ENCODE peak calls at places on chromosomes 1 and 21, in eight cellular contexts. C is breast epithelium, V is hepatocyte, D is left ventricle myocardium inferior, Y is lower lobe of right lung, B is lung, J is transverse colon, L is ascending aorta. N is an unnamed sample.

GRCh38 chr1:216670118-216670870 is 52.9 kb downstream of the ESRRG start:
- DNase-seq in C (no peak), V (peak; percentile 13), D (no peak), Y (no peak), B (no peak), J (no peak), L (no peak), N (no peak)

GRCh38 chr1:2953688-2954285 is 67.5 kb upstream of the ACTRT2 start:
- DNase-seq in C (no peak), V (no peak), D (no peak), Y (peak; percentile 10), B (no peak), J (no peak), L (no peak), N (no peak)

GRCh38 chr1:169610858-169611257 is 19.1 kb downstream of the SELP start:
- DNase-seq in C (no peak), V (no peak), D (no peak), Y (no peak), B (no peak), J (no peak), L (no peak), N (no peak)

GRCh38 chr1:248111157-248111556 is 16.2 kb downstream of the OR2L13 start:
- DNase-seq in C (no peak), V (no peak), D (no peak), Y (no peak), B (no peak), J (no peak), L (no peak), N (no peak)

GRCh38 chr1:41496080-41497055 is 11.9 kb upstream of the EDN2 start:
- DNase-seq in C (peak; percentile 87), V (peak; percentile 93), D (peak; percentile 92), Y (peak; percentile 93), B (peak; percentile 87), J (peak; percentile 89), L (peak; percentile 61), N (no peak)

GRCh38 chr1:115475901-115476300 is 137.9 kb upstream of the NGF start:
- DNase-seq in C (no peak), V (no peak), D (no peak), Y (no peak), B (no peak), J (no peak), L (no peak), N (no peak)

GRCh38 chr1:55478742-55479141 is 263.6 kb upstream of the USP24 start:
- DNase-seq in C (no peak), V (no peak), D (no peak), Y (no peak), B (no peak), J (no peak), L (no peak), N (no peak)

GRCh38 chr1:53693361-53693760 is 45.6 kb downstream of the GLIS1 start:
- DNase-seq in C (no peak), V (no peak), D (no peak), Y (no peak), B (no peak), J (no peak), L (no peak), N (no peak)

GRCh38 chr1:211551628-211552465 is 27.1 kb downstream of the SLC30A1 start:
- DNase-seq in C (no peak), V (peak; percentile 26), D (no peak), Y (no peak), B (no peak), J (no peak), L (no peak), N (no peak)

GRCh38 chr1:6026095-6026809 is 19.4 kb upstream of the KCNAB2 start:
- DNase-seq in C (no peak), V (peak; percentile 63), D (peak; percentile 90), Y (peak; percentile 95), B (peak; percentile 86), J (peak; percentile 93), L (peak; percentile 79), N (no peak)

GRCh38 chr1:153293847-153294246 is 18.9 kb downstream of the PGLYRP3 start:
- DNase-seq in C (no peak), V (no peak), D (no peak), Y (no peak), B (no peak), J (no peak), L (no peak), N (no peak)

GRCh38 chr1:8818325-8818775 is 910 bp upstream of the RERE start:
- DNase-seq in C (no peak), V (peak; percentile 63), D (no peak), Y (no peak), B (no peak), J (peak; percentile 46), L (no peak), N (no peak)

GRCh38 chr1:151399890-151400235 is 490 bp downstream of the PSMB4 start:
- DNase-seq in C (no peak), V (peak; percentile 33), D (no peak), Y (no peak), B (no peak), J (no peak), L (no peak), N (no peak)

GRCh38 chr1:99304725-99305282 is 40.5 kb downstream of the PLPPR4 start:
- DNase-seq in C (no peak), V (no peak), D (no peak), Y (no peak), B (no peak), J (no peak), L (no peak), N (no peak)

GRCh38 chr1:166601650-166602049 is 237.6 kb upstream of the POGK start:
- DNase-seq in C (no peak), V (no peak), D (no peak), Y (no peak), B (no peak), J (no peak), L (no peak), N (no peak)

GRCh38 chr1:94068831-94069648 is 51.9 kb downstream of the ABCA4 start:
- DNase-seq in C (peak; percentile 59), V (peak; percentile 63), D (peak; percentile 41), Y (peak; percentile 72), B (peak; percentile 63), J (peak; percentile 55), L (no peak), N (no peak)

GRCh38 chr1:94070746-94071318 is 50.1 kb downstream of the ABCA4 start:
- DNase-seq in C (no peak), V (no peak), D (no peak), Y (no peak), B (no peak), J (no peak), L (no peak), N (no peak)

GRCh38 chr1:94069649-94070285 is 51.2 kb downstream of the ABCA4 start:
- DNase-seq in C (no peak), V (no peak), D (no peak), Y (no peak), B (no peak), J (no peak), L (no peak), N (no peak)

GRCh38 chr1:94068096-94068830 is 52.7 kb downstream of the ABCA4 start:
- DNase-seq in C (no peak), V (peak; percentile 62), D (no peak), Y (no peak), B (no peak), J (no peak), L (no peak), N (no peak)

GRCh38 chr1:94067196-94067595 is 53.8 kb downstream of the ABCA4 start:
- DNase-seq in C (no peak), V (no peak), D (no peak), Y (no peak), B (no peak), J (no peak), L (no peak), N (no peak)
- H3K27ac ChIP-seq in C (no peak overlapping the region), V (peak overlapping the region; percentile 88), D (peak overlapping the region; percentile 77), Y (no peak overlapping the region), B (no peak overlapping the region), J (no peak overlapping the region), L (no peak overlapping the region), N (no peak overlapping the region)

GRCh38 chr1:156812293-156812990 is 4.2 kb downstream of the SH2D2A start:
- DNase-seq in C (no peak), V (no peak), D (no peak), Y (no peak), B (no peak), J (no peak), L (no peak), N (no peak)

GRCh38 chr1:156814571-156815260 is 1.9 kb downstream of the SH2D2A start:
- DNase-seq in C (no peak), V (no peak), D (no peak), Y (no peak), B (no peak), J (no peak), L (no peak), N (no peak)

GRCh38 chr1:156813750-156814570 is 2.7 kb downstream of the SH2D2A start:
- DNase-seq in C (peak; percentile 61), V (peak; percentile 82), D (peak; percentile 67), Y (peak; percentile 81), B (no peak), J (peak; percentile 82), L (no peak), N (peak; percentile 57)

GRCh38 chr1:156815307-156815826 is 1.3 kb downstream of the SH2D2A start:
- DNase-seq in C (no peak), V (peak; percentile 43), D (peak; percentile 72), Y (no peak), B (no peak), J (peak; percentile 31), L (no peak), N (no peak)

GRCh38 chr1:156813298-156813697 is 3.4 kb downstream of the SH2D2A start:
- DNase-seq in C (no peak), V (no peak), D (no peak), Y (no peak), B (no peak), J (no peak), L (no peak), N (no peak)
- H3K27ac ChIP-seq in C (no peak overlapping the region), V (no peak overlapping the region), D (no peak overlapping the region), Y (no peak overlapping the region), B (no peak overlapping the region), J (peak overlapping the region; percentile 76), L (no peak overlapping the region), N (no peak overlapping the region)

GRCh38 chr21:17526771-17527170 is 13.9 kb downstream of the CXADR start:
- DNase-seq in C (no peak), V (no peak), D (no peak), Y (no peak), B (no peak), J (no peak), L (no peak), N (no peak)
- H3K27ac ChIP-seq in C (no peak overlapping the region), V (peak overlapping the region; percentile 41), D (no peak overlapping the region), Y (no peak overlapping the region), B (no peak overlapping the region), J (no peak overlapping the region), L (no peak overlapping the region), N (peak overlapping the region; percentile 8)

DNA sequence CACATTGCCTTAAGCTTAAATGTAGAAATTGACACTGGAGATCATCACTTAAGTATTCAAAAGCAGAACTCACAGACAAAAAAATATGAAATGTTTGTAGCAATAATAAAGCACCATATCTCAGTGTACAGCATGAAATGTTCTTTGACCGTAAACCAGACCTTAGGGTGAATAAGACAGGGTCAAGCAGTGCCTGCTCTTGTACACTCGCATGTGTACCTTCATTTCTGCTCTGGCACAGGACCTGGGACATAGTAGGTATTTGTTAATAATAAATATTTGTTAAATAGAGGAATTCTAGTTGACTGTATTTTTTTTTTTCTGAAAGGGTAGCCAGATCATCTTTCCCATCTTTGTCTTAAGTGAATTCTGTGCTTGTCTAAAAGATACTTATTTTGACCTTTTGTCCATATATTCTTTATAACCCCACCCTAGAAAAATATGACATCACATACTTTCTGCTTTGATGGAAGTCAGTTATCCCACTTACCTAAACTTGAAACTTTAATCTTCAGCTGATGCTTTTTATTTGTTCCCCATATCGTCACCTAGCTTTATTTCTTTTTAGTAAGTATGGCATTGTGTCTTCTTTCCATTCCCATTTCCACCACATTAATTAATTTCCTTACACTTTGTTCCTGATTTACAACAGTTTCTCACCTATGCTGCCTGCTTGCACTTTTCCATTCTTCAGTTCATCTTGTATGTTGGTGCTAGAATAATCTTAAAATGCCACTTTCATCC is 1.7 kb downstream of the CDC7 start:
- DNase-seq in C (no peak), V (no peak), D (no peak), Y (no peak), B (no peak), J (no peak), L (no peak), N (no peak)
- H3K27ac ChIP-seq in C (no peak overlapping the region), V (peak overlapping the region; percentile 90), D (no peak overlapping the region), Y (no peak overlapping the region), B (no peak overlapping the region), J (peak overlapping the region; percentile 80), L (no peak overlapping the region), N (no peak overlapping the region)

N was measured in substantia nigra.